ENCODE peak calls at places on chromosome 3, in six cellular contexts. K, O, D, G, T and U are unnamed samples.
A peak's percentile ranks its signal among the peaks of the same experiment; 100 is the strongest.

GRCh38 chr3:61875073-61875472 is 313.7 kb downstream of the PTPRG start:
- DNase-seq in K (no peak), O (no peak), D (no peak), G (no peak), T (no peak), U (no peak)

GRCh38 chr3:37321260-37321852 is 147.0 kb upstream of the LRRFIP2 start:
- DNase-seq in K (no peak), O (no peak), D (no peak), G (no peak), T (no peak), U (no peak)

GRCh38 chr3:122269045-122269444 is 56.0 kb upstream of the CSTA start:
- DNase-seq in K (no peak), O (no peak), D (no peak), G (no peak), T (no peak), U (no peak)

GRCh38 chr3:171160326-171160725 is 133.8 kb upstream of the SLC2A2 start:
- DNase-seq in K (no peak), O (no peak), D (no peak), G (no peak), T (no peak), U (no peak)

GRCh38 chr3:62803276-62803675 is 71.9 kb downstream of the CADPS start:
- DNase-seq in K (no peak), O (no peak), D (no peak), G (no peak), T (no peak), U (no peak)

GRCh38 chr3:99242271-99242670 is 340.8 kb upstream of the DCBLD2 start:
- DNase-seq in K (no peak), O (no peak), D (no peak), G (no peak), T (no peak), U (no peak)

GRCh38 chr3:124786491-124787241 is 56.4 kb downstream of the UMPS start:
- DNase-seq in K (no peak), O (no peak), D (no peak), G (no peak), T (no peak), U (no peak)

GRCh38 chr3:119600732-119601131 is 3.0 kb downstream of the PLA1A start:
- DNase-seq in K (no peak), O (no peak), D (no peak), G (peak; percentile 32), T (no peak), U (no peak)

GRCh38 chr3:47961815-47962606 is 54.2 kb downstream of the MAP4 start:
- DNase-seq in K (no peak), O (no peak), D (no peak), G (peak; percentile 1), T (no peak), U (no peak)

GRCh38 chr3:153338487-153338886 is 176.5 kb downstream of the RAP2B start:
- DNase-seq in K (no peak), O (no peak), D (no peak), G (no peak), T (no peak), U (no peak)

GRCh38 chr3:47250309-47251060 is 32.1 kb downstream of the KIF9 start:
- DNase-seq in K (no peak), O (peak; percentile 17), D (peak; percentile 36), G (no peak), T (no peak), U (no peak)

GRCh38 chr3:148727242-148727641 is 29.5 kb downstream of the AGTR1 start:
- DNase-seq in K (no peak), O (peak; percentile 45), D (peak; percentile 87), G (no peak), T (no peak), U (no peak)

GRCh38 chr3:29609007-29609805 is 328.3 kb downstream of the RBMS3 start:
- DNase-seq in K (no peak), O (no peak), D (no peak), G (no peak), T (no peak), U (no peak)

GRCh38 chr3:38479431-38480092 is 16.6 kb upstream of the EXOG start:
- DNase-seq in K (peak; percentile 85), O (peak; percentile 31), D (peak; percentile 86), G (peak; percentile 34), T (no peak), U (no peak)

GRCh38 chr3:69182588-69183299 is 60.3 kb upstream of the LMOD3 start:
- DNase-seq in K (no peak), O (peak; percentile 26), D (no peak), G (no peak), T (no peak), U (no peak)

GRCh38 chr3:190142041-190142440 is 21.3 kb upstream of the P3H2 start:
- DNase-seq in K (no peak), O (no peak), D (no peak), G (no peak), T (no peak), U (no peak)